ENCODE peak calls at places on chromosomes 11 and 22, in four cellular contexts. A is coronary artery, U is AG10803, E is pancreas. C is an unnamed sample.

GRCh38 chr11:102279641-102280170 is 37.6 kb upstream of the BIRC3 start:
- DNase-seq in U (peak), E (no peak), A (no peak), C (peak)

GRCh38 chr11:40508307-40508706 is 951.1 kb downstream of the LRRC4C start:
- DNase-seq in A (no peak), E (no peak), U (no peak), C (no peak)

GRCh38 chr22:47552541-47553205 is 790.2 kb downstream of the TBC1D22A start:
- DNase-seq in U (no peak), A (peak), E (no peak), C (no peak)

GRCh38 chr11:65442952-65443351 is 20.4 kb downstream of the NEAT1 start:
- DNase-seq in A (peak), U (peak), E (no peak), C (peak)

GRCh38 chr22:48736593-48737460 is 1090.8 kb downstream of the BRD1 start:
- DNase-seq in U (no peak), A (no peak), E (no peak), C (no peak)

GRCh38 chr11:66868726-66869291 is 11.9 kb downstream of the LRFN4 start:
- DNase-seq in U (no peak), A (no peak), E (peak), C (no peak)

GRCh38 chr11:95059031-95059430 is 7.7 kb upstream of the SRSF8 start:
- DNase-seq in U (no peak), A (no peak), E (no peak), C (no peak)

GRCh38 chr22:30873661-30874060 is 94.9 kb downstream of the MORC2 start:
- DNase-seq in U (no peak), A (no peak), E (no peak), C (no peak)

GRCh38 chr11:61739966-61740365 is 12.5 kb upstream of the MYRF start:
- DNase-seq in A (no peak), U (no peak), E (no peak), C (no peak)

GRCh38 chr11:100562102-100562501 is 125.0 kb upstream of the ARHGAP42 start:
- DNase-seq in A (no peak), U (peak), E (no peak), C (peak)

GRCh38 chr11:109425554-109425953 is 3.6 kb downstream of the C11orf87 start:
- DNase-seq in A (no peak), U (peak), E (no peak), C (no peak)

GRCh38 chr11:19907839-19908238 is 195.2 kb downstream of the NAV2 start:
- DNase-seq in E (no peak), A (no peak), U (peak), C (no peak)

GRCh38 chr11:12921580-12922157 is 87.4 kb upstream of the RASSF10 start:
- DNase-seq in A (no peak), U (no peak), E (no peak), C (no peak)

GRCh38 chr11:104402812-104403521 is 239.0 kb upstream of the PDGFD start:
- DNase-seq in E (no peak), U (no peak), A (no peak), C (no peak)

GRCh38 chr11:74011360-74012071 is 2.6 kb upstream of the UCP3 start:
- DNase-seq in A (peak), U (peak), E (no peak), C (peak)

GRCh38 chr11:65132988-65133700 is 1.2 kb downstream of the SYVN1 start:
- DNase-seq in E (peak), U (no peak), A (peak), C (no peak)

GRCh38 chr11:123580137-123580536 is 74.3 kb downstream of the SCN3B start:
- DNase-seq in A (no peak), E (no peak), U (no peak), C (no peak)

GRCh38 chr11:63508745-63509144 is 2.9 kb downstream of the LGALS12 start:
- DNase-seq in A (no peak), E (no peak), U (no peak), C (no peak)

GRCh38 chr22:46611189-46611588 is 9.0 kb upstream of the GRAMD4 start:
- DNase-seq in A (no peak), E (no peak), U (no peak), C (no peak)

DNA sequence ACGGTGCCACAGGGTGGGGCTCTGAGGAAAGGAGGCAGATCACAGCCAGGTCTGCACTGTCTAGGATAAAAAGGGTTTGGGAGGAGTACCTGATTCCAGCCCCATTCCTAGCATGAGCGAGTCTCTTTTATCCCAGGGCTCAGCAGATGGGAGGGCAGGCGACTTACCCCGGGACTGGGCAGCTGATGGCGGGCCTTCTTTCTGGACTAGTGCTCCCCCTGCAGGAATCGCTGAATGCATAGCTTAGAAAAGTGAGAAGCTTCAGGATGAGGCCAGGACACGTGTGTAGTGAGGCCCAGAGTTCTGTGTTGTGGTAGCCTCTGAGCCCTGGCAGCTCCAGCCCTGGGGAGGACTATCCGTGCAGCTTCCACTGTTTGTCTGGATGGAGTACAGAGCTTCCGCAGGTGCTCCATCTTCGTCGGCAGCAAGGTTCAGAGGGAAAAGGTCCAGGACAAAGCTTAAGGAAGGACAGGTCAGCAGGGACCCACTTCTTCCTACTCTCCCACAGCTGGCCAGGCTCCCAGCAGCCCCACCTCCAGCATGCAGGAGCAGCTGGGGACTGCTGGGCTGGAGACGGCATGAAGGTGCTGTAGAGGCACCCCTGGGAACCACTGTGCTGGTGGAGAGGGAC is 30.4 kb downstream of the COMMD9 start:
- DNase-seq in E (no peak), A (no peak), U (peak), C (peak)
- TF ChIP-seq CTCF in E (peak), A (peak), U (peak), C (peak)

DNA sequence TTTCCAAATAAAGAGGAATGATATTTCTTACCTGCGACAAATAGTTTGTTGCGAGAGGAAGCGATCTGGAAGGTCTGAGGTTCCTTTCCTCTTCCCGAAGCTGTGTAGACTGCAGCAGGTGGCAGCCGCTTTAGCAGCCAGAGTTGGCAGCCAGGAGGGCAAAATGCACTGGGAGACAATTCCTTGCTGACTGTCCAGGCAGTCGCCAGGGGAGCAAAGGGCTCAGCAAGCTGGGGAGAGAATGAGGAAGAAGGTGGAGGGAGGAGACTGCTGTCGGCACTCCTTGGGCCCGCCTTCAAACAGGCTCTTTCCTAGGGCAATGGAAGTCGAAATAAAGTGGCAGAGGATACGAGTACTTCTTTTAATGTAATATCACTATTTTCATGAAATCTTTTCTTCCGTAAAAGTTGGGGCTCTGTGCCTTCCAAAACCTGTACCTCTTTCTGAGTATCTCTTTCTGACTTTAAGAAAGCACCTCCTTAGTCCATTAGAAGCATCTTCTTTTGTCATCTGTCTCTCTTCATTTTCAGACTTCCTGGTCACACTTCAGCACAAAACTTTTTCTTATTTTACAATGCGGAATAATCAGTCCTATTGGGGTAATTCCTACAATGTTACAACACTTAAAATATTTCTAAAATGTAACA is at the start of gene IL18:
- DNase-seq in E (peak), U (no peak), A (no peak), C (peak)
- H3K4me3 ChIP-seq in E (peak), U (no peak), A (peak), C (peak)

DNA sequence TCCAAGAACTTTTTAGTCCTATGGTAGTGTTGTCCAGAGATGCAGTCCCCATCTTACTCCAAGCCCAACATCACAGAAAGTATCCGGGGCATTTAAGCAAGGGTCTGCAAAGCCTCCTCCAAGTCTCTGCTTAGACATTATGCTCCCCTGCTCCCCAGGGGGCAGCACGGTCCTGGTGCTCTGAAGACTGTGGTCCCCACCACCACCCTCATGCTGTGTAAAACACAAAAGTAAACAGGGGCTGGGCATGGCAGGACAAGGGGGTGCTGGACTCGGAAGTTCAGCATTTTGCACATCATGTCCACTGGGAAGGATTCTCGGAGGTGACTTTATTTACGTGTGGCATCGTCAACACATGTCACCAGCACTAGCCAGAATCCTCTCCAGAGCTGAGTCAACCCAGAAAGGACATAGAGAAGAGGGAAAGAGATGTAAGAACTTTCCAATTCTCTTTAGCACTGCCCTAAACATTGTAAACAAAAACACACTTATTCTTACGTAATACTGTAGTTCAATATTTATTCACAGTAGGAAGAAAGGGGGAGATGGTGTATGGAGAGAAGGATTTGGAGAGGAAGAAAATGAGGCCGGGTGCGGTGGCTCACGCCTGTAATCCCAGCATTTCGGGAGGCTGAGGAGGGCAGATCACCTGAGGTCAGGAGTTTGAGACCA is 37.7 kb downstream of the TCIRG1 start:
- DNase-seq in A (no peak), U (no peak), E (no peak), C (no peak)
- TF ChIP-seq CTCF in A (no peak), U (no peak), E (no peak), C (no peak)

GRCh38 chr11:117217141-117217609 is 14.7 kb downstream of the PCSK7 start:
- DNase-seq in U (peak), E (no peak), A (peak), C (no peak)
- H3K4me3 ChIP-seq in U (no peak), E (no peak), A (peak), C (no peak)

GRCh38 chr22:39291501-39291900 is 27.9 kb downstream of the RPL3 start:
- DNase-seq in U (no peak), E (peak), A (no peak), C (no peak)
- TF ChIP-seq CTCF in U (no peak), E (no peak), A (no peak), C (no peak)